ENCODE peak calls at places on chromosome 6, in ten cellular contexts. U is fibroblast of mammary gland, V is Peyer's patch, Z is foreskin fibroblast, N is transverse colon, B is fibroblast of lung, C is PC-9, W is AG09309, S is BE2C, I is left ventricle myocardium inferior. D is an unnamed sample.

GRCh38 chr6:35370124-35370741 is 27.9 kb downstream of the PPARD start:
- DNase-seq in U (peak; percentile 97), V (peak; percentile 71), Z (peak; percentile 98), N (peak; percentile 50), B (peak; percentile 97), C (peak; percentile 73), W (peak; percentile 95), S (peak; percentile 40), I (peak; percentile 58), D (peak; percentile 97)

GRCh38 chr6:5191222-5191621 is 69.5 kb downstream of the LYRM4 start:
- DNase-seq in U (no peak), V (no peak), Z (no peak), N (no peak), B (peak; percentile 22), C (no peak), W (no peak), S (no peak), I (no peak), D (no peak)

GRCh38 chr6:153956807-153957206 is 82.2 kb upstream of the OPRM1 start:
- DNase-seq in U (peak; percentile 72), V (no peak), Z (no peak), N (no peak), B (peak; percentile 3), C (no peak), W (no peak), S (no peak), I (no peak), D (peak; percentile 10)

GRCh38 chr6:96809119-96809518 is 28.2 kb downstream of the GPR63 start:
- DNase-seq in U (no peak), V (no peak), Z (no peak), N (no peak), B (peak; percentile 68), C (no peak), W (no peak), S (no peak), I (no peak), D (peak; percentile 31)

GRCh38 chr6:56524891-56525703 is 117.6 kb downstream of the DST start:
- DNase-seq in U (peak; percentile 96), V (no peak), Z (peak; percentile 73), N (no peak), B (peak; percentile 92), C (no peak), W (peak; percentile 94), S (no peak), I (no peak), D (peak; percentile 82)

GRCh38 chr6:101445527-101445926 is 52.0 kb downstream of the GRIK2 start:
- DNase-seq in U (peak; percentile 84), V (no peak), Z (peak; percentile 47), N (no peak), B (peak; percentile 78), C (no peak), W (peak; percentile 29), S (no peak), I (no peak), D (peak; percentile 2)

GRCh38 chr6:41343641-41344187 is 8.3 kb downstream of the NCR2 start:
- DNase-seq in U (no peak), V (no peak), Z (no peak), N (no peak), B (no peak), C (no peak), W (no peak), S (no peak), I (no peak), D (no peak)

GRCh38 chr6:11613858-11614257 is 76.3 kb downstream of the TMEM170B start:
- DNase-seq in U (peak; percentile 76), V (no peak), Z (peak; percentile 81), N (no peak), B (peak; percentile 99), C (peak; percentile 94), W (peak; percentile 83), S (no peak), I (no peak), D (peak; percentile 87)

GRCh38 chr6:53912661-53913060 is 117.9 kb downstream of the LRRC1 start:
- DNase-seq in U (no peak), V (no peak), Z (no peak), N (no peak), B (no peak), C (no peak), W (no peak), S (no peak), I (no peak), D (no peak)

GRCh38 chr6:14661188-14661587 is 543.6 kb downstream of the CD83 start:
- DNase-seq in U (no peak), V (peak; percentile 77), Z (no peak), N (no peak), B (no peak), C (peak; percentile 41), W (no peak), S (no peak), I (no peak), D (no peak)

GRCh38 chr6:109672204-109672603 is 18.8 kb downstream of the AK9 start:
- DNase-seq in U (peak; percentile 40), V (no peak), Z (no peak), N (no peak), B (peak; percentile 40), C (no peak), W (no peak), S (no peak), I (no peak), D (peak; percentile 47)

GRCh38 chr6:134437376-134437775 is 119.5 kb upstream of the SGK1 start:
- DNase-seq in U (peak; percentile 82), V (no peak), Z (no peak), N (peak; percentile 16), B (peak; percentile 53), C (peak; percentile 61), W (no peak), S (no peak), I (no peak), D (peak; percentile 67)

GRCh38 chr6:130981409-130981808 is 81.6 kb downstream of the EPB41L2 start:
- DNase-seq in U (peak; percentile 58), V (no peak), Z (peak; percentile 36), N (no peak), B (peak; percentile 60), C (no peak), W (no peak), S (no peak), I (no peak), D (peak; percentile 69)

GRCh38 chr6:148776321-148776966 is 29.6 kb downstream of the UST start:
- DNase-seq in U (peak; percentile 92), V (no peak), Z (peak; percentile 66), N (no peak), B (peak; percentile 86), C (no peak), W (peak; percentile 61), S (no peak), I (no peak), D (peak; percentile 83)

GRCh38 chr6:63567966-63568365 is 4.3 kb upstream of the LOC128125822 start:
- DNase-seq in U (no peak), V (no peak), Z (no peak), N (no peak), B (no peak), C (no peak), W (no peak), S (no peak), I (no peak), D (no peak)
- H3K4me3 ChIP-seq in U (no peak overlapping the region), V (no peak overlapping the region), Z (no peak overlapping the region), N (no peak overlapping the region), B (no peak overlapping the region), C (no peak overlapping the region), W (no peak overlapping the region), S (no peak overlapping the region), I (no peak overlapping the region), D (no peak overlapping the region)

GRCh38 chr6:152099816-152100618 is 292.5 kb downstream of the ESR1 start:
- DNase-seq in U (peak; percentile 77), V (no peak), Z (peak; percentile 82), N (peak; percentile 10), B (peak; percentile 40), C (peak; percentile 69), W (no peak), S (no peak), I (peak; percentile 62), D (peak; percentile 55)
- TF ChIP-seq CTCF in U (peak; percentile 10), V (no peak), Z (no peak), N (no peak), B (no peak), C (no peak), W (no peak), S (no peak), I (no peak), D (no peak)

GRCh38 chr6:39053016-39053595 is 4.5 kb downstream of the GLP1R start:
- DNase-seq in U (no peak), V (no peak), Z (no peak), N (no peak), B (no peak), C (no peak), W (no peak), S (no peak), I (no peak), D (no peak)

GRCh38 chr6:39049575-39050283 is 1.1 kb downstream of the GLP1R start:
- DNase-seq in U (no peak), V (no peak), Z (no peak), N (no peak), B (no peak), C (no peak), W (no peak), S (no peak), I (no peak), D (no peak)

GRCh38 chr6:39048481-39049399 is at the start of gene GLP1R:
- DNase-seq in U (no peak), V (no peak), Z (no peak), N (no peak), B (no peak), C (no peak), W (no peak), S (no peak), I (peak; percentile 28), D (no peak)

GRCh38 chr6:39051399-39052122 is 3.0 kb downstream of the GLP1R start:
- DNase-seq in U (no peak), V (no peak), Z (no peak), N (no peak), B (peak; percentile 4), C (no peak), W (no peak), S (no peak), I (no peak), D (no peak)

GRCh38 chr6:39050453-39051112 is 2.0 kb downstream of the GLP1R start:
- DNase-seq in U (no peak), V (no peak), Z (no peak), N (no peak), B (no peak), C (no peak), W (no peak), S (no peak), I (no peak), D (no peak)
- H3K4me3 ChIP-seq in U (no peak overlapping the region), V (no peak overlapping the region), Z (no peak overlapping the region), N (no peak overlapping the region), B (no peak overlapping the region), C (no peak overlapping the region), W (no peak overlapping the region), S (no peak overlapping the region), I (peak overlapping the region; percentile 70), D (no peak overlapping the region)

DNA sequence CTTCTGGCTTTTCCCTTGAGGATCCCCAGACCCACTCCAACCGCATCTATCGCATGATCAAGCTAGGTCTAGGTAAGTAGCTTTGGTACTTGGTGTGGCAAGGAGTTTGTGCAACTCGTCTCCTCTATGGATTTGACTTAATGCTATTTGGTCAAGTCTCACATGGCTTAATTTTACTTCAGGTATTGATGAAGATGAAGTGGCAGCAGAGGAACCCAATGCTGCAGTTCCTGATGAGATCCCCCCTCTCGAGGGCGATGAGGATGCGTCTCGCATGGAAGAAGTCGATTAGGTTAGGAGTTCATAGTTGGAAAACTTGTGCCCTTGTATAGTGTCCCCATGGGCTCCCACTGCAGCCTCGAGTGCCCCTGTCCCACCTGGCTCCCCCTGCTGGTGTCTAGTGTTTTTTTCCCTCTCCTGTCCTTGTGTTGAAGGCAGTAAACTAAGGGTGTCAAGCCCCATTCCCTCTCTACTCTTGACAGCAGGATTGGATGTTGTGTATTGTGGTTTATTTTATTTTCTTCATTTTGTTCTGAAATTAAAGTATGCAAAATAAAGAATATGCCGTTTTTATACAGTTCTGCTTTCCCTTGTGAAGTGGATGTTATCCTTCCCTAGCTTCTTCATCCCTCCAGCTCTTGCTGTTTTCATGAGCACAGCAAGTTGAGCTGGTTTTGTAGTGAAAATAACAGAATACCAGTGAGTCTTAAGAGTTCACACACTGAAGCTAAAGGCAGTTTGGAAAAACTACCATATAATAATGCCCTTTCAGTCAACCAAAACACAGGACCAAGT is 3.8 kb downstream of the SLC35B2 start:
- DNase-seq in U (peak; percentile 49), V (peak; percentile 80), Z (no peak), N (peak; percentile 68), B (no peak), C (peak; percentile 42), W (no peak), S (peak; percentile 85), I (no peak), D (peak; percentile 39)
- TF ChIP-seq CTCF in U (peak; percentile 42), V (peak; percentile 43), Z (peak; percentile 54), N (peak; percentile 53), B (peak; percentile 56), C (peak; percentile 69), W (peak; percentile 53), S (peak; percentile 62), I (peak; percentile 56), D (peak; percentile 43)